ENCODE peak calls at places on chromosomes 7 and 10, in seven cellular contexts. V, A, R, W, E, C and P are unnamed samples.

GRCh38 chr10:58796242-58796641 is 283.6 kb downstream of the BICC1 start:
- DNase-seq in V (no peak), A (peak), R (no peak), W (no peak), E (no peak), C (no peak), P (no peak)

GRCh38 chr7:35037526-35038339 is 448 bp upstream of the DPY19L1 start:
- DNase-seq in V (peak), A (peak), R (peak), W (peak), E (peak), C (peak), P (peak)

GRCh38 chr7:142811154-142811737 is 40.5 kb downstream of the PRSS2 start:
- DNase-seq in V (peak), A (peak), R (no peak), W (peak), E (peak), C (no peak), P (peak)

GRCh38 chr7:38428040-38428439 is 154.6 kb upstream of the TARP start:
- DNase-seq in V (no peak), A (no peak), R (no peak), W (no peak), E (no peak), C (no peak), P (no peak)

GRCh38 chr10:52066383-52066782 is 247.7 kb upstream of the DKK1 start:
- DNase-seq in V (peak), A (peak), R (no peak), W (no peak), E (no peak), C (no peak), P (peak)

GRCh38 chr7:148400101-148400500 is 190.5 kb upstream of the C7orf33 start:
- DNase-seq in V (no peak), A (no peak), R (no peak), W (no peak), E (no peak), C (no peak), P (no peak)

GRCh38 chr7:104207348-104207730 is 474 bp downstream of the ORC5 start:
- DNase-seq in V (peak), A (peak), R (no peak), W (no peak), E (no peak), C (no peak), P (peak)

GRCh38 chr7:68547181-68547580 is 1051.1 kb upstream of the AUTS2 start:
- DNase-seq in V (no peak), A (no peak), R (no peak), W (no peak), E (no peak), C (no peak), P (peak)

GRCh38 chr10:15124190-15124589 is 27.0 kb downstream of the RPP38 start:
- DNase-seq in V (no peak), A (no peak), R (no peak), W (no peak), E (no peak), C (no peak), P (no peak)

GRCh38 chr10:33332183-33333031 is 2.1 kb downstream of the NRP1 start:
- DNase-seq in V (peak), A (peak), R (no peak), W (no peak), E (no peak), C (no peak), P (peak)

GRCh38 chr7:123602648-123603047 is 1.0 kb downstream of the ASB15 start:
- DNase-seq in V (no peak), A (no peak), R (no peak), W (no peak), E (no peak), C (no peak), P (no peak)

GRCh38 chr7:108503112-108504026 is 22.6 kb downstream of the PNPLA8 start:
- DNase-seq in V (no peak), A (no peak), R (no peak), W (no peak), E (no peak), C (no peak), P (peak)

GRCh38 chr7:116542618-116543017 is 17.8 kb downstream of the CAV1 start:
- DNase-seq in V (no peak), A (no peak), R (no peak), W (peak), E (no peak), C (no peak), P (peak)

GRCh38 chr10:79329529-79329928 is 17.7 kb upstream of the PPIF start:
- DNase-seq in V (peak), A (no peak), R (no peak), W (no peak), E (no peak), C (no peak), P (no peak)

GRCh38 chr7:151801782-151802468 is 75.0 kb downstream of the PRKAG2 start:
- DNase-seq in V (no peak), A (no peak), R (no peak), W (no peak), E (no peak), C (no peak), P (no peak)

GRCh38 chr7:111499027-111499426 is 63.3 kb downstream of the IMMP2L start:
- DNase-seq in V (peak), A (no peak), R (no peak), W (peak), E (peak), C (no peak), P (peak)

GRCh38 chr7:37945336-37945735 is 24.9 kb downstream of the EPDR1 start:
- DNase-seq in V (no peak), A (no peak), R (no peak), W (peak), E (no peak), C (no peak), P (peak)

GRCh38 chr7:123190109-123190831 is 9.5 kb downstream of the SLC13A1 start:
- DNase-seq in V (peak), A (no peak), R (no peak), W (no peak), E (no peak), C (no peak), P (no peak)

GRCh38 chr7:124459101-124460052 is 306.2 kb downstream of the GPR37 start:
- DNase-seq in V (no peak), A (no peak), R (no peak), W (no peak), E (no peak), C (no peak), P (peak)

GRCh38 chr7:112411186-112411795 is 39.0 kb upstream of the IFRD1 start:
- DNase-seq in V (peak), A (no peak), R (no peak), W (no peak), E (no peak), C (no peak), P (peak)

GRCh38 chr7:8418627-8419245 is 14.7 kb upstream of the NXPH1 start:
- DNase-seq in V (peak), A (peak), R (no peak), W (peak), E (peak), C (no peak), P (peak)

GRCh38 chr7:51019231-51019844 is 236.6 kb upstream of the GRB10 start:
- DNase-seq in V (peak), A (no peak), R (no peak), W (peak), E (no peak), C (no peak), P (peak)

GRCh38 chr10:132939378-132939955 is 2.9 kb downstream of the CFAP46 start:
- DNase-seq in V (no peak), A (no peak), R (no peak), W (no peak), E (no peak), C (no peak), P (no peak)

GRCh38 chr10:104449402-104449801 is 95.8 kb downstream of the CFAP58 start:
- DNase-seq in V (no peak), A (peak), R (no peak), W (peak), E (no peak), C (no peak), P (peak)

GRCh38 chr10:82887488-82887887 is 1012.5 kb downstream of the NRG3 start:
- DNase-seq in V (no peak), A (no peak), R (no peak), W (no peak), E (no peak), C (no peak), P (no peak)

GRCh38 chr10:123774075-123774742 is 108.1 kb downstream of the GPR26 start:
- DNase-seq in V (no peak), A (no peak), R (no peak), W (no peak), E (no peak), C (no peak), P (no peak)

GRCh38 chr7:144397086-144397485 is 6.4 kb downstream of the NOBOX start:
- DNase-seq in V (no peak), A (no peak), R (no peak), W (no peak), E (no peak), C (no peak), P (no peak)

GRCh38 chr7:17184805-17185689 is 113.4 kb upstream of the AHR start:
- DNase-seq in V (peak), A (no peak), R (no peak), W (no peak), E (no peak), C (no peak), P (peak)

GRCh38 chr7:143410523-143411004 is 1.9 kb upstream of the EPHA1 start:
- DNase-seq in V (no peak), A (no peak), R (no peak), W (no peak), E (no peak), C (no peak), P (no peak)

GRCh38 chr10:114492351-114493037 is 88.2 kb upstream of the AFAP1L2 start:
- DNase-seq in V (no peak), A (no peak), R (no peak), W (no peak), E (no peak), C (no peak), P (peak)

GRCh38 chr7:33459340-33459751 is 330.0 kb downstream of the BBS9 start:
- DNase-seq in V (peak), A (peak), R (no peak), W (peak), E (peak), C (no peak), P (peak)

GRCh38 chr10:119412244-119412750 is 130.2 kb downstream of the RGS10 start:
- DNase-seq in V (no peak), A (no peak), R (no peak), W (no peak), E (no peak), C (peak), P (peak)

GRCh38 chr10:125928928-125929585 is 32.7 kb downstream of the FANK1 start:
- DNase-seq in V (no peak), A (no peak), R (no peak), W (no peak), E (no peak), C (no peak), P (no peak)

GRCh38 chr10:32298066-32298812 is 48.7 kb downstream of the EPC1 start:
- DNase-seq in V (peak), A (no peak), R (no peak), W (peak), E (peak), C (no peak), P (peak)

GRCh38 chr7:22846961-22847360 is 24.3 kb upstream of the TOMM7 start:
- DNase-seq in V (no peak), A (no peak), R (no peak), W (no peak), E (no peak), C (no peak), P (no peak)

DNA sequence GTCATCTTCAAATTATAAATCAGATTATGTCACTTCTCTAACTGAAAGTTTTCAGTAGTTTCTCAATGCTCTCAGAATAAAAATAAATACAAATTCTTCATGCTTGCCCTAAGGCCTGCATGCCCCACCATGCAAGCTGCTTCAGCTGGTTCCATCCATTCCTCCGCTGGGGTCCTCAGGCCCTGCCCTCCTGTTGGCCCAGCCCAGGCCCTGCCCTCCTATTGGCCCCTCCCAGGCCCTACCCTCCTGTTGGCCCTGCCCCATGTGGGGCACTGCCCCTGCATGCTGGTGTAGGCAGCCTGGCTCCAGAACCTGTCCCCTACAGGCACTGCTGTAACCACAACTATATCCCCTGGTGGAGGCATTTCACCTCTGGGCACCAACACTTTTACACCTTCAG is 109.3 kb upstream of the TCERG1L start:
- DNase-seq in V (no peak), A (no peak), R (no peak), W (no peak), E (no peak), C (no peak), P (no peak)
- TF ChIP-seq CTCF in V (no peak), A (no peak), R (no peak), W (no peak), E (no peak), C (no peak), P (no peak)

GRCh38 chr7:128939075-128939860 is 1.5 kb downstream of the IRF5 start:
- DNase-seq in V (no peak), A (no peak), R (no peak), W (no peak), E (no peak), C (no peak), P (no peak)
- H3K4me3 ChIP-seq in V (peak), A (peak), R (peak), W (no peak), E (peak), C (peak), P (no peak)

GRCh38 chr10:110219884-110220283 is 12.5 kb downstream of the MXI1 start:
- DNase-seq in V (no peak), A (no peak), R (no peak), W (no peak), E (no peak), C (no peak), P (no peak)

GRCh38 chr10:110220383-110220782 is 13.0 kb downstream of the MXI1 start:
- DNase-seq in V (no peak), A (no peak), R (no peak), W (no peak), E (no peak), C (peak), P (no peak)

GRCh38 chr10:110222896-110223675 is 15.7 kb downstream of the MXI1 start:
- DNase-seq in V (no peak), A (no peak), R (no peak), W (no peak), E (no peak), C (no peak), P (no peak)

GRCh38 chr10:110221044-110221720 is 13.8 kb downstream of the MXI1 start:
- DNase-seq in V (no peak), A (no peak), R (no peak), W (no peak), E (no peak), C (no peak), P (no peak)

GRCh38 chr10:110221721-110222261 is 14.4 kb downstream of the MXI1 start:
- DNase-seq in V (no peak), A (peak), R (peak), W (peak), E (peak), C (peak), P (peak)
- TF ChIP-seq CTCF in V (no peak), A (peak), R (no peak), W (peak), E (peak), C (peak), P (peak)

GRCh38 chr10:13706604-13707003 is 119.8 kb downstream of the PRPF18 start:
- DNase-seq in V (no peak), A (no peak), R (no peak), W (no peak), E (no peak), C (no peak), P (no peak)
- H3K4me3 ChIP-seq in V (peak), A (peak), R (peak), W (peak), E (no peak), C (peak), P (peak)

GRCh38 chr7:41830271-41830670 is 127.4 kb upstream of the INHBA start:
- DNase-seq in V (no peak), A (no peak), R (no peak), W (no peak), E (no peak), C (no peak), P (no peak)
- TF ChIP-seq CTCF in V (no peak), A (no peak), R (no peak), W (no peak), E (no peak), C (no peak), P (no peak)

GRCh38 chr10:687583-688286 is 1.7 kb downstream of the DIP2C start:
- DNase-seq in V (no peak), A (no peak), R (no peak), W (no peak), E (no peak), C (no peak), P (no peak)
- H3K4me3 ChIP-seq in V (peak), A (peak), R (peak), W (peak), E (peak), C (peak), P (peak)

DNA sequence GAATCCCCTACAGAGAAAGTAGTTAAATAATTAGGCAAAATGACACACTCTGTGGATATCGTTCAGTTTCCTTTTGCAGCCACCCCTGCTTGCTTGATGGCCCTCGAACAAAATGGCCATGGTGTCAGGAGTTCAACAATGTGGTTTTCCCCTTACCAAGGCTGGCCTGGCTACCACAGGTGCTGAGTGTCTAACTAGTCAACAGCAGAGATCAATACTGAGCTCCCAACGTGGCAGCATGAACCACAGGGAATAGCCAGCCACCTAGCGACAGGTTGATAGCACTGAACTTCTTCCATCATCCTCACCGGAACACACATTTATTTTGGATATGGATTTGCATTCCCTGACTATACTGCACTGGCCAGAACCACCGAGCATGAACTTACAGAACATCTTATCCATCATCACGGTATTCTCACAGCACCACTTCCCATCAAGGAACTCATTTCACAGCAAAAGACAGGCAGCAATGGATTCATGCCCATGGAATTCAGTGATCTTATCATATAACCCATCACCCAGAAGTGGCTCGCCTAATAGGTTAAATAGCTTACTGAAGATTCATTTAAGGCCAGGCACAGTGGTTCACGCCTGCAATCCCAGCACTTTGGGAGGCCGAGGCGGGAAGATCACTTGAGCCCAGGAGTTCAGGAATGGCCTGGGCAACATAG is 6.3 kb downstream of the C10orf67 start:
- DNase-seq in V (peak), A (peak), R (no peak), W (peak), E (peak), C (no peak), P (peak)
- TF ChIP-seq CTCF in V (no peak), A (peak), R (no peak), W (peak), E (peak), C (no peak), P (peak)